ENCODE peak calls at places on chromosomes 6 and 20, in four cellular contexts. D is breast epithelium, A is IMR-90, N is Peyer's patch. P is an unnamed sample.

GRCh38 chr6:26420607-26421235 is 18.6 kb downstream of the BTN3A1 start:
- DNase-seq in D (peak; percentile 20), N (no peak), A (peak; percentile 42), P (no peak)

GRCh38 chr6:137044366-137045220 is at the start of gene IL20RA:
- DNase-seq in D (no peak), N (no peak), A (no peak), P (no peak)

GRCh38 chr6:105810105-105810921 is 275.8 kb upstream of the PRDM1 start:
- DNase-seq in D (peak; percentile 30), A (peak; percentile 91), N (no peak), P (no peak)

GRCh38 chr6:167552961-167553360 is 228.1 kb downstream of the TTLL2 start:
- DNase-seq in A (no peak), D (no peak), N (no peak), P (no peak)

GRCh38 chr20:56342783-56343182 is 16.0 kb upstream of the FAM210B start:
- DNase-seq in A (no peak), N (no peak), D (no peak), P (no peak)

GRCh38 chr20:58420798-58421496 is 31.9 kb downstream of the VAPB start:
- DNase-seq in A (peak; percentile 86), N (no peak), D (no peak), P (no peak)

GRCh38 chr6:92762414-92763374 is 656.7 kb downstream of the EPHA7 start:
- DNase-seq in D (no peak), N (no peak), A (peak; percentile 16), P (no peak)

GRCh38 chr6:81770395-81770794 is 17.9 kb upstream of the TENT5A start:
- DNase-seq in D (no peak), A (no peak), N (no peak), P (no peak)

GRCh38 chr6:143234686-143235085 is 174.0 kb downstream of the AIG1 start:
- DNase-seq in D (no peak), A (no peak), N (no peak), P (no peak)

GRCh38 chr6:124977067-124977908 is 15.1 kb downstream of the RNF217 start:
- DNase-seq in A (peak; percentile 68), N (no peak), D (no peak), P (no peak)

GRCh38 chr20:3560578-3560977 is 89.8 kb downstream of the ATRN start:
- DNase-seq in D (no peak), N (no peak), A (peak; percentile 36), P (no peak)

DNA sequence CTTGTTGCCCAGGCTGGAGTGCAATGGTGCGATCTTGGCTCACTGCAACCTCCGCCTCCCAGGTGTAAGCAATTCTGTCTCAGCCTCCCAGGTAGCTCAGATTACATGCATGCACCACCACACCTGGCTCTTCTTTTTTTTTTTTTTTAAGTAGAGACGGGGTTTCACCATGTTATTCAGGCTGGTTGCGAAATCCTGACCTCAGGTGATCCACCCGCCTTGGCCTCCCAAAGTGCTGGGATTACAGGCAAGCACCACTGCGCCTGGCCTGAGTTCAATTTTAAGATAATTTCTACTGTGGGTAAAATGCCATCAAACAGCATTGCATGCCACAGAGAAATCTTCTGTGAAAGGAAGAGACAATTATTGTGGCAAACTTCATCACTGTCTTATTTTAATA is 633.1 kb downstream of the KIF16B start:
- DNase-seq in N (no peak), D (no peak), A (no peak), P (no peak)
- TF ChIP-seq POLR2A in N (no peak), D (no peak), A (no peak), P (no peak)

GRCh38 chr6:163533443-163533842 is 118.9 kb downstream of the QKI start:
- DNase-seq in N (no peak), D (no peak), A (peak; percentile 97), P (no peak)
- H3K27ac ChIP-seq in N (no peak overlapping the region), D (no peak overlapping the region), A (no peak overlapping the region), P (no peak overlapping the region)

DNA sequence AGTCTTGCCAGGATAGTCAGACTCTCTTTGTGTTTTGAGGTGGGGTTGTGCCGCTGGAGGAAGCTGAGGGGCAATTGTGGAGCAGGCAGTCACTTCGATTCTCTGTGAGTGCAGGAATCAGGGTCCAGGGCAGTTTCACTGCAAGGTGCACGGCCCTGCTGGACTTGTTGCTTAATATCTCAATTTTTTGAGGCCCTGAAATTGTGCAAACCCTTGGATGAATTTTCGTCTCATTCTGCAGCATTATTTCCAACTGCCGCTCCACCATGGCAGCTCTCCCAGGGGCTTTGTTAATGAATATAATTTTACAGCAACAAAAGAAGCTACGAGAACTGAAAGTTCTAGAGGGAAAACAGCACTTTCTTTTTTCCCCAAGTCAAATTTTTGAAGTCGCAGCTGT is 531.9 kb downstream of the QKI start:
- DNase-seq in N (no peak), A (no peak), D (no peak), P (peak; percentile 83)
- H3K4me3 ChIP-seq in N (no peak overlapping the region), A (no peak overlapping the region), D (no peak overlapping the region), P (no peak overlapping the region)

DNA sequence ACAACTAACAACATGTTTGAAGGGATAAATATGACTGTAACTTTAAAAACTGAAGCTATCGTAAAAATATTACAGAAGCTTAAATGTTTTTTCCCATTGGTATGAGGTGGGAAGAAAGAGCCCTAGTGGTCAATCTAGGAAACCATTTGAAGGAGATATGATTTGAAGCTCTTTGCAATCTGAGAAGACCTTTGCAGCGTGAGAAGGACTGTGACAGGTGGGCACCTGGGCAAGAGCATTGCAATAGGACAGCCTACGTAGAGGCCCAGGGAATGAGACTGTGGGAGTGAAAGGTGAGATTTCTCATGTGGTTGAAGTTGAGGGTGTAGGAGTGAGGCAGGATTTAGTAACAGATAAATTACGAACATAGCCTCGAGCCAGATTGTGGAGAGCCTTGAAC is 108.0 kb upstream of the PDE7B start:
- DNase-seq in A (no peak), D (no peak), N (no peak), P (no peak)
- TF ChIP-seq POLR2A in A (no peak), D (no peak), N (no peak), P (no peak)

P was measured in vagina.